ENCODE peak calls at places on chromosomes 4 and X, in five cellular contexts. Y is adrenal gland, P is MM.1S, A is fibroblast of lung, D is pancreas. U is an unnamed sample.

GRCh38 chrX:10725071-10725470 is 104.7 kb upstream of the MID1 start:
- DNase-seq in Y (no peak), P (no peak), A (no peak), D (no peak), U (no peak)

GRCh38 chr4:177499537-177499936 is 57.3 kb upstream of the AGA start:
- DNase-seq in Y (no peak), P (no peak), A (no peak), D (no peak), U (no peak)

GRCh38 chrX:38803609-38804480 is 2.6 kb downstream of the MID1IP1 start:
- DNase-seq in Y (peak; percentile 84), P (peak; percentile 75), A (peak; percentile 63), D (peak; percentile 90), U (peak; percentile 90)

GRCh38 chr4:139020384-139020783 is 4.8 kb downstream of the NOCT start:
- DNase-seq in Y (no peak), P (no peak), A (no peak), D (no peak), U (no peak)

GRCh38 chr4:132297346-132297745 is 851.7 kb upstream of the PCDH10 start:
- DNase-seq in Y (no peak), P (no peak), A (peak; percentile 10), D (no peak), U (no peak)

GRCh38 chr4:13647012-13647411 is 19.5 kb upstream of the BOD1L1 start:
- DNase-seq in Y (no peak), P (no peak), A (no peak), D (no peak), U (no peak)

GRCh38 chr4:148270600-148270999 is 171.6 kb downstream of the NR3C2 start:
- DNase-seq in Y (no peak), P (no peak), A (peak; percentile 29), D (no peak), U (no peak)

GRCh38 chr4:1345905-1346780 is 865 bp upstream of the UVSSA start:
- DNase-seq in Y (peak; percentile 60), P (peak; percentile 40), A (peak; percentile 54), D (peak; percentile 47), U (peak; percentile 76)

GRCh38 chr4:8651661-8652180 is 59.2 kb downstream of the CPZ start:
- DNase-seq in Y (no peak), P (no peak), A (no peak), D (no peak), U (no peak)

GRCh38 chrX:38879631-38880220 is 78.5 kb downstream of the MID1IP1 start:
- DNase-seq in Y (no peak), P (peak; percentile 23), A (no peak), D (peak; percentile 59), U (peak; percentile 64)

GRCh38 chr4:123671633-123672404 is 275.2 kb downstream of the SPRY1 start:
- DNase-seq in Y (no peak), P (peak; percentile 82), A (peak; percentile 12), D (no peak), U (no peak)

GRCh38 chr4:137610960-137611359 is 78.7 kb upstream of the PCDH18 start:
- DNase-seq in Y (no peak), P (peak; percentile 9), A (peak; percentile 9), D (no peak), U (no peak)

GRCh38 chrX:131830400-131831184 is 192.5 kb upstream of the STK26 start:
- DNase-seq in Y (peak; percentile 77), P (peak; percentile 92), A (peak; percentile 51), D (peak; percentile 79), U (peak; percentile 66)

GRCh38 chr4:103892616-103893015 is 172.8 kb upstream of the TACR3 start:
- DNase-seq in Y (no peak), P (no peak), A (peak; percentile 1), D (no peak), U (no peak)

GRCh38 chrX:55057691-55058249 is 17.1 kb upstream of the PAGE2B start:
- DNase-seq in Y (peak; percentile 18), P (peak; percentile 40), A (peak; percentile 12), D (no peak), U (no peak)

GRCh38 chr4:127997534-127998388 is 32.6 kb downstream of the ABHD18 start:
- DNase-seq in Y (no peak), P (peak; percentile 28), A (peak; percentile 68), D (no peak), U (no peak)

GRCh38 chr4:76504613-76505465 is 69.8 kb downstream of the SHROOM3 start:
- DNase-seq in Y (no peak), P (peak; percentile 77), A (peak; percentile 49), D (no peak), U (no peak)

GRCh38 chrX:123771449-123772064 is 38.7 kb upstream of the THOC2 start:
- DNase-seq in Y (no peak), P (no peak), A (no peak), D (no peak), U (no peak)

GRCh38 chrX:12526296-12526695 is 264.9 kb upstream of the PRPS2 start:
- DNase-seq in Y (no peak), P (no peak), A (no peak), D (no peak), U (no peak)

GRCh38 chrX:4182010-4182806 is 468.8 kb upstream of the PRKX start:
- DNase-seq in Y (no peak), P (no peak), A (no peak), D (no peak), U (no peak)

GRCh38 chr4:31360786-31361185 is 640.6 kb downstream of the PCDH7 start:
- DNase-seq in Y (no peak), P (no peak), A (peak; percentile 77), D (no peak), U (no peak)

GRCh38 chr4:82469776-82470345 is 39.5 kb downstream of the ENOPH1 start:
- DNase-seq in Y (no peak), P (no peak), A (peak; percentile 74), D (no peak), U (no peak)

GRCh38 chr4:158254328-158254727 is 44.0 kb downstream of the TMEM144 start:
- DNase-seq in Y (no peak), P (peak; percentile 25), A (no peak), D (no peak), U (no peak)

GRCh38 chr4:182067828-182068227 is 175.4 kb upstream of the TENM3 start:
- DNase-seq in Y (no peak), P (no peak), A (no peak), D (no peak), U (no peak)

GRCh38 chr4:51870441-51871188 is 27.7 kb downstream of the DCUN1D4 start:
- DNase-seq in Y (no peak), P (no peak), A (peak; percentile 11), D (no peak), U (no peak)

GRCh38 chrX:50161143-50161542 is 39.7 kb downstream of the AKAP4 start:
- DNase-seq in Y (no peak), P (no peak), A (no peak), D (no peak), U (no peak)

GRCh38 chr4:112523008-112523440 is 7.0 kb upstream of the NEUROG2 start:
- DNase-seq in Y (no peak), P (peak; percentile 85), A (peak; percentile 57), D (peak; percentile 67), U (no peak)

GRCh38 chrX:42746606-42747005 is 31.4 kb downstream of the PPP1R2C start:
- DNase-seq in Y (no peak), P (no peak), A (peak; percentile 89), D (no peak), U (no peak)

GRCh38 chrX:115234220-115234557 is 293 bp upstream of the LRCH2 start:
- DNase-seq in Y (no peak), P (no peak), A (peak; percentile 8), D (no peak), U (no peak)

GRCh38 chrX:108914791-108915190 is 178.4 kb upstream of the IRS4 start:
- DNase-seq in Y (no peak), P (no peak), A (no peak), D (no peak), U (no peak)
- H3K27ac ChIP-seq in Y (no peak overlapping the region), P (no peak overlapping the region), A (no peak overlapping the region), D (no peak overlapping the region), U (no peak overlapping the region)

GRCh38 chr4:26821677-26822503 is 38.8 kb upstream of the STIM2 start:
- DNase-seq in Y (no peak), P (no peak), A (no peak), D (no peak), U (no peak)

GRCh38 chr4:26820346-26820745 is 40.3 kb upstream of the STIM2 start:
- DNase-seq in Y (no peak), P (no peak), A (no peak), D (no peak), U (no peak)

GRCh38 chr4:26819478-26819877 is 41.2 kb upstream of the STIM2 start:
- DNase-seq in Y (no peak), P (no peak), A (no peak), D (no peak), U (no peak)

GRCh38 chr4:26823583-26823982 is 37.1 kb upstream of the STIM2 start:
- DNase-seq in Y (no peak), P (no peak), A (no peak), D (no peak), U (no peak)

GRCh38 chr4:26822546-26822945 is 38.1 kb upstream of the STIM2 start:
- DNase-seq in Y (no peak), P (no peak), A (no peak), D (no peak), U (no peak)
- H3K27ac ChIP-seq in Y (no peak overlapping the region), P (no peak overlapping the region), A (no peak overlapping the region), D (no peak overlapping the region), U (no peak overlapping the region)

GRCh38 chr4:183241771-183242170 is 78.3 kb downstream of the CLDN22 start:
- DNase-seq in Y (no peak), P (no peak), A (peak; percentile 34), D (no peak), U (no peak)

GRCh38 chr4:183244506-183244905 is 75.6 kb downstream of the CLDN22 start:
- DNase-seq in Y (no peak), P (no peak), A (no peak), D (no peak), U (no peak)

GRCh38 chr4:183241322-183241640 is 78.8 kb downstream of the CLDN22 start:
- DNase-seq in Y (no peak), P (no peak), A (peak; percentile 86), D (no peak), U (no peak)

GRCh38 chr4:183242291-183242690 is 77.8 kb downstream of the CLDN22 start:
- DNase-seq in Y (no peak), P (no peak), A (no peak), D (no peak), U (no peak)

DNA sequence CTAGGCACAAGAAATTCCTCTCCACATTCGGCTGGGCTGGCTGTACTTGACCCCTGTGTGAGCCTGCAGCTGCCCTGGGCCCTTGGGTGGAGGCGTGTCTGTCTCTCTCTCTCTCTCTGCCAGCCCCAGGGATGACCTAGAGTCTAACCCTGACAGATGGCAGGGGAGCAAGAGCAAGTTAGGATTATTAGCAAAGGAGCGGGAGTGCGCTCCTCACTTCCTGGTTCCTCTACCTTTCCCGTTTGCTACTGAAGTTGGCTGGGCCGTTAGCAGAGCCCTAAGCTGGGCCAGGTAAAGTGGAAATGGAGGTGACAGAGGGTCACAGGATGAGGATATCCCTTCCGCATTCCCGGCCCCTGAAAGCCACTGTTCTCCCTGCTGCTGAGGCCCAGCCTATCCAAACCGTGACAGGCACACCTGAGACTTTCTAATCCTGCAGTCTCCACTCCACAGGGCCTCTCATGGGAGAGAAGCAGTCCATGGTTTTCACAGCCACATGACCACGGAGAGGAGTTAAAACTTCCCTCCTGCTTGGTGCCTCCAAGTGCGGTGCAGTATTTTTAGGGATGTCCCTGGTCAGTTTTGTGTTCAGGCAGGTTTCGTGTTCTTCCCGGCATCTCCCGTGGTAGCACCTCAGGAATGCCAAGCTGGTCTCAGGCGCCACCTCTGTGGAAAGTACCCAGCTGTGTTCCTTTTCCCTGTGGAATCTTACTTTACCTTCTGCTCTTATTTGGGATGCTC is 79.3 kb downstream of the CLDN22 start:
- DNase-seq in Y (no peak), P (no peak), A (no peak), D (peak; percentile 40), U (no peak)
- H3K27ac ChIP-seq in Y (no peak overlapping the region), P (no peak overlapping the region), A (no peak overlapping the region), D (peak overlapping the region; percentile 74), U (no peak overlapping the region)

GRCh38 chr4:6268650-6269399 is 825 bp upstream of the WFS1 start:
- DNase-seq in Y (no peak), P (no peak), A (no peak), D (no peak), U (no peak)
- H3K27ac ChIP-seq in Y (peak overlapping the region; percentile 19), P (no peak overlapping the region), A (no peak overlapping the region), D (no peak overlapping the region), U (peak overlapping the region; percentile 69)